ENCODE peak calls at places on chromosomes 4 and X, in nine cellular contexts. W is mammary epithelial cell, A is ovary, U is adrenal gland, J is body of pancreas, B is brain microvascular endothelial cell, H is BE2C, Q is GM23248, M is sigmoid colon. N is an unnamed sample.
A peak's percentile ranks its signal among the peaks of the same experiment; 100 is the strongest.

GRCh38 chrX:15474058-15474457 is 19.1 kb downstream of the PIR start:
- DNase-seq in A (no peak), M (no peak), Q (no peak), B (no peak), J (no peak), H (no peak), W (peak; percentile 55), U (no peak), N (no peak)

GRCh38 chr4:18954538-18954937 is 933.0 kb upstream of the LCORL start:
- DNase-seq in U (no peak), M (no peak), J (no peak), B (no peak), W (no peak), Q (no peak), H (no peak), A (no peak), N (no peak)

GRCh38 chr4:93646225-93646930 is 182.2 kb upstream of the ATOH1 start:
- DNase-seq in M (no peak), B (no peak), H (no peak), J (no peak), Q (no peak), U (no peak), A (no peak), W (peak; percentile 7), N (no peak)

GRCh38 chr4:108416831-108417230 is 203.5 kb upstream of the RPL34 start:
- DNase-seq in H (no peak), Q (no peak), B (no peak), J (no peak), U (no peak), W (no peak), A (no peak), M (no peak), N (no peak)

GRCh38 chrX:68719904-68720614 is 72.6 kb downstream of the STARD8 start:
- DNase-seq in Q (peak; percentile 11), H (no peak), J (no peak), W (no peak), A (no peak), M (peak; percentile 48), U (no peak), B (peak; percentile 1), N (no peak)

GRCh38 chrX:107563851-107564250 is 64.5 kb upstream of the PRPS1 start:
- DNase-seq in Q (no peak), H (no peak), U (no peak), M (no peak), W (no peak), A (no peak), B (no peak), J (no peak), N (no peak)

GRCh38 chrX:48540015-48540350 is 469 bp downstream of the TBC1D25 start:
- DNase-seq in H (no peak), Q (peak; percentile 54), U (no peak), W (peak; percentile 62), J (peak; percentile 51), M (no peak), A (no peak), B (peak; percentile 12), N (no peak)

GRCh38 chr4:25297528-25298242 is 14.9 kb upstream of the ZCCHC4 start:
- DNase-seq in A (no peak), Q (no peak), U (no peak), B (no peak), W (no peak), M (no peak), H (no peak), J (no peak), N (no peak)

GRCh38 chr4:19187104-19187503 is 1064.6 kb upstream of the SLIT2 start:
- DNase-seq in U (no peak), A (no peak), B (peak; percentile 71), J (no peak), M (no peak), H (no peak), W (no peak), Q (no peak), N (peak; percentile 12)

GRCh38 chrX:147376601-147377387 is 534.9 kb upstream of the FMR1 start:
- DNase-seq in W (no peak), H (no peak), J (peak; percentile 65), A (no peak), B (no peak), Q (no peak), U (peak; percentile 72), M (no peak), N (no peak)

GRCh38 chr4:52957220-52957686 is 95.1 kb downstream of the RASL11B start:
- DNase-seq in U (no peak), B (no peak), A (peak; percentile 57), W (no peak), Q (peak; percentile 23), J (peak; percentile 18), H (no peak), M (no peak), N (no peak)

GRCh38 chrX:79065696-79066095 is 78.8 kb upstream of the GPR174 start:
- DNase-seq in B (no peak), H (no peak), Q (no peak), J (no peak), U (no peak), A (no peak), M (no peak), W (no peak), N (no peak)

GRCh38 chr4:62243895-62244294 is 1043.8 kb downstream of the ADGRL3 start:
- DNase-seq in B (no peak), A (no peak), J (no peak), U (no peak), M (no peak), Q (no peak), H (no peak), W (no peak), N (no peak)

GRCh38 chr4:3781997-3782930 is 16.1 kb downstream of the ADRA2C start:
- DNase-seq in W (no peak), M (no peak), J (no peak), B (no peak), U (no peak), A (no peak), H (no peak), Q (no peak), N (no peak)

GRCh38 chr4:48008021-48008596 is 8.4 kb downstream of the CNGA1 start:
- DNase-seq in A (no peak), U (no peak), M (no peak), H (no peak), W (peak; percentile 21), B (no peak), J (no peak), Q (no peak), N (no peak)

GRCh38 chr4:8818063-8818881 is 53.4 kb downstream of the HMX1 start:
- DNase-seq in W (no peak), U (peak; percentile 21), A (peak; percentile 14), B (no peak), J (no peak), M (peak; percentile 40), Q (no peak), H (peak; percentile 48), N (no peak)

DNA sequence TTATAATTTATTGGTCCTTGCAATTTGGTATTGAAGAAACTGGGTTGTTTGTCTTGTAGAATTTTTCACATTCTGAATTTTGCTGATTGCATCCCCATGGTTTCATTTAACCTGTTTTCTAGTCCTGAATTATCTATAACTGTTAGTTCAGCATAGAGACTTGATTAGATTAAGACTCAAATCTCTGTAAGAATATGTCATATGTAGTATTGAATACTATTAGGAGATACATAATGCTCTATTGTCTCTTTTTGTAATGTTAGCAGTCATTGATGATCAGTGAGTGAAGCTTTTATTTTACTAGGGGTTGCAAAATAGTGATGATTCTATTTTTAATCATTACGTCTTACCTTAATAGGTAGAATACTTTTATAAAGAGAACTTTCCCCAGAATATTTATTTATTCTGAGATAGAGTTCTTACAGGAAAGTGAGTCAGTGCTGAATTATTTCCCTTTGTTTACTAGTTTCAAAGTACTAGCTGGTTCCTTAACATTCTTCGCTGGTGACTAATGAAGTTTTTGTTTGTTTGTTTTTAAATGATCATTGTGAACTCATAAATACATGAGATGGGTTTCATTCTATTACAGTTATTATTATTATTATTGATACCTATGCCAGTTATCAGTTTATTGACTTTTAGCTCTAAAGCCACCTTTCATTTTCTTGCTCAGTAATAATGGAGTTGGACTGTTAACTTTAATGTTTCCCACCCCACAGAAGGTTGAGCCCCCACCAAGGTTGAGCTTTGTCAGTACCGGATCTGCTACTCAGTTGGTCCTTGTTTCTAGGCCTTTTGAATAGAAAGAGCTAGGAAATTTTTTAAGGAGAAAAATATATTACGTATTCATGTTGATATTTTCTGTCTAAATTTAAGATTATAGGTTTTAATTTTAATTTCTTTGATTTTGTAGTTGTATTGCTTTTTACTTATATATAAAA is 102.3 kb downstream of the LARP1B start:
- DNase-seq in W (peak; percentile 37), M (no peak), Q (peak; percentile 64), J (no peak), U (no peak), B (no peak), A (no peak), H (no peak), N (peak; percentile 23)
- H3K4me3 ChIP-seq in W (no peak overlapping the region), M (no peak overlapping the region), Q (no peak overlapping the region), J (no peak overlapping the region), U (no peak overlapping the region), B (no peak overlapping the region), A (no peak overlapping the region), H (no peak overlapping the region), N (no peak overlapping the region)

DNA sequence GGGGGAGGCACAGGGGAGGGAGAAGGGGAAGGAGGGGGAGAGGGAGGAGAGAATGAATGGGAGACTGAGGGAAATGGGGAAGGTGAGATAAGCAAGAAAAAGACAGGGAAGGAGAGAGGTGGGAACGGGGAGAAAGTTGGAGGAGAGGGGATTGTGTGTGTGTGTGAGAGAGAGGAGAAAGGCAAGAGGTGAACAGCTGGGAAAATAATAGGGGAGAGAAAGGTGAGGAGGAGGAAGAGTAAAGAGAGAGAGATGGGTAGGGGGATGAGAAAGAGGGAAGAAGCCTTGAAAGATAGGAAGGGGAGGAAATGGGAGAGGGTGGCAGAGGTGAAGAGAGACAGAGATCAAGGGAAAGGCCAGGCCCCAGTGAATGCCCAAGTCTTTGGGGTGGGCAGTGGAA is 20.1 kb downstream of the BCORL1 start:
- DNase-seq in W (no peak), J (no peak), H (no peak), B (no peak), Q (no peak), U (no peak), M (no peak), A (no peak), N (no peak)
- H3K27me3 ChIP-seq in W (no peaks in the 10 kb centered on the region), J (no peaks in the 10 kb centered on the region), H (no peaks in the 10 kb centered on the region), B (no peaks in the 10 kb centered on the region), Q (no peaks in the 10 kb centered on the region), U (no peaks in the 10 kb centered on the region), M (no peaks in the 10 kb centered on the region), A (no peaks in the 10 kb centered on the region), N (no peaks in the 10 kb centered on the region)

GRCh38 chr4:1821679-1822567 is 28.8 kb downstream of the FGFR3 start:
- DNase-seq in Q (no peak), M (no peak), U (no peak), H (no peak), B (no peak), W (no peak), A (no peak), J (no peak), N (no peak)
- H3K36me3 ChIP-seq in Q (peaks cover 29% of the 10 kb centered on the region), M (peaks cover 31% of the 10 kb centered on the region), U (peaks cover 85% of the 10 kb centered on the region), H (peaks cover 73% of the 10 kb centered on the region), B (peaks cover 87% of the 10 kb centered on the region), W (peaks cover 35% of the 10 kb centered on the region), A (no peaks in the 10 kb centered on the region), J (peaks cover 41% of the 10 kb centered on the region), N (peaks cover 37% of the 10 kb centered on the region)

DNA sequence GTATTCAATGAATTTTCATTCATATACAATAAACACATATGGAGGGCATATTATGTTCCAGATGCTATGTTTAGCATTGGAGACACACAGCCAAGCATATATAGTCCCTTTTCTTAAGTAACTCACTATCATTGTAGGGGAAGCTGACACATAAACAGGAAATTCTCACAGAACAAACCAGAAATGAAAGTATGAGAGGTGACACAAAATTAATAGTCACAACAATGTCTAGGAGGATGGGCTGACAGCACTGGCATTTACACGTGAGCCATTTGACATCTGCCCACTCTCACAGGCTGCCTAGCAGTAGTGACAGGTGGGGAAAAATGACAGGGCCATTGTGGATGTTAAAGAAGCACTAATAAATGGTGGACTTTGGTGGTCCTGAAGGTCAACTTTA is 2.6 kb upstream of the CNOT6L start:
- DNase-seq in W (no peak), B (no peak), J (no peak), H (no peak), M (no peak), Q (no peak), U (no peak), A (no peak), N (no peak)
- H3K4me3 ChIP-seq in W (no peak overlapping the region), B (no peak overlapping the region), J (no peak overlapping the region), H (no peak overlapping the region), M (no peak overlapping the region), Q (no peak overlapping the region), U (no peak overlapping the region), A (no peak overlapping the region), N (no peak overlapping the region)